ENCODE peak calls at places on chromosome 20, in six cellular contexts. One of them, this sample, is unnamed.
A peak's percentile ranks its signal among the peaks of the same experiment; 100 is the strongest.

GRCh38 chr20:59013959-59014608 is 5.1 kb upstream of the TUBB1 start:
- DNase-seq in IMR-90: peak; percentile 81
- DNase-seq in trophoblast cell: peak; percentile 61
- DNase-seq in neuronal stem cell: no peak
- DNase-seq in H1: peak; percentile 27
- DNase-seq in H9: no peak
- DNase-seq in this sample: no peak

GRCh38 chr20:17761612-17762011 is 61.8 kb downstream of the BANF2 start:
- DNase-seq in neuronal stem cell: no peak
- DNase-seq in trophoblast cell: no peak
- DNase-seq in IMR-90: no peak
- DNase-seq in H1: no peak
- DNase-seq in H9: peak; percentile 55
- DNase-seq in this sample: no peak

GRCh38 chr20:11682285-11682684 is 235.4 kb upstream of the BTBD3 start:
- DNase-seq in IMR-90: no peak
- DNase-seq in H9: no peak
- DNase-seq in trophoblast cell: no peak
- DNase-seq in neuronal stem cell: no peak
- DNase-seq in H1: no peak
- DNase-seq in this sample: no peak

GRCh38 chr20:52974155-52974554 is 2.0 kb downstream of the TSHZ2 start:
- DNase-seq in H9: no peak
- DNase-seq in IMR-90: no peak
- DNase-seq in neuronal stem cell: no peak
- DNase-seq in trophoblast cell: no peak
- DNase-seq in H1: no peak
- DNase-seq in this sample: no peak

GRCh38 chr20:24732599-24732998 is 216.5 kb upstream of the CST7 start:
- DNase-seq in IMR-90: no peak
- DNase-seq in neuronal stem cell: no peak
- DNase-seq in H9: no peak
- DNase-seq in trophoblast cell: no peak
- DNase-seq in H1: peak; percentile 19
- DNase-seq in this sample: no peak

GRCh38 chr20:57092112-57092899 is 174.1 kb downstream of the BMP7 start:
- DNase-seq in H9: peak; percentile 85
- DNase-seq in neuronal stem cell: peak; percentile 64
- DNase-seq in trophoblast cell: peak; percentile 76
- DNase-seq in H1: peak; percentile 89
- DNase-seq in IMR-90: peak; percentile 26
- DNase-seq in this sample: peak; percentile 61

GRCh38 chr20:4869290-4870193 is 131.8 kb downstream of the SLC23A2 start:
- DNase-seq in H1: no peak
- DNase-seq in trophoblast cell: peak; percentile 22
- DNase-seq in neuronal stem cell: no peak
- DNase-seq in IMR-90: peak; percentile 86
- DNase-seq in H9: no peak
- DNase-seq in this sample: peak; percentile 90

GRCh38 chr20:16505894-16506293 is 67.4 kb downstream of the KIF16B start:
- DNase-seq in trophoblast cell: no peak
- DNase-seq in IMR-90: no peak
- DNase-seq in H1: no peak
- DNase-seq in H9: no peak
- DNase-seq in neuronal stem cell: no peak
- DNase-seq in this sample: no peak

GRCh38 chr20:58891076-58891685 is 38.7 kb downstream of the GNAS start:
- DNase-seq in H9: peak; percentile 76
- DNase-seq in IMR-90: peak; percentile 52
- DNase-seq in neuronal stem cell: peak; percentile 85
- DNase-seq in trophoblast cell: peak; percentile 71
- DNase-seq in H1: peak; percentile 69
- DNase-seq in this sample: peak; percentile 80

GRCh38 chr20:51460569-51461265 is 81.8 kb downstream of the NFATC2 start:
- DNase-seq in H1: no peak
- DNase-seq in trophoblast cell: peak; percentile 27
- DNase-seq in H9: no peak
- DNase-seq in IMR-90: no peak
- DNase-seq in neuronal stem cell: no peak
- DNase-seq in this sample: no peak
- H2AK5ac ChIP-seq in H1: no peak overlapping the region
- H2AK5ac ChIP-seq in trophoblast cell: no peak overlapping the region
- H2AK5ac ChIP-seq in H9: no peak overlapping the region
- H2AK5ac ChIP-seq in IMR-90: no peak overlapping the region
- H2AK5ac ChIP-seq in neuronal stem cell: no peak overlapping the region
- H2AK5ac ChIP-seq in this sample: no peak overlapping the region

GRCh38 chr20:20731945-20732296 is 19.5 kb upstream of the RALGAPA2 start:
- DNase-seq in H1: no peak
- DNase-seq in neuronal stem cell: no peak
- DNase-seq in H9: no peak
- DNase-seq in trophoblast cell: peak; percentile 65
- DNase-seq in IMR-90: no peak
- DNase-seq in this sample: no peak

GRCh38 chr20:20734475-20734948 is 22.1 kb upstream of the RALGAPA2 start:
- DNase-seq in neuronal stem cell: no peak
- DNase-seq in trophoblast cell: no peak
- DNase-seq in H9: no peak
- DNase-seq in H1: no peak
- DNase-seq in IMR-90: no peak
- DNase-seq in this sample: no peak

GRCh38 chr20:20731000-20731944 is 18.8 kb upstream of the RALGAPA2 start:
- DNase-seq in H9: no peak
- DNase-seq in trophoblast cell: no peak
- DNase-seq in IMR-90: no peak
- DNase-seq in H1: no peak
- DNase-seq in neuronal stem cell: no peak
- DNase-seq in this sample: no peak

GRCh38 chr20:20733943-20734342 is 21.5 kb upstream of the RALGAPA2 start:
- DNase-seq in neuronal stem cell: no peak
- DNase-seq in H9: no peak
- DNase-seq in trophoblast cell: no peak
- DNase-seq in IMR-90: no peak
- DNase-seq in H1: no peak
- DNase-seq in this sample: no peak

GRCh38 chr20:20732641-20733040 is 20.2 kb upstream of the RALGAPA2 start:
- DNase-seq in H1: no peak
- DNase-seq in trophoblast cell: no peak
- DNase-seq in neuronal stem cell: no peak
- DNase-seq in H9: no peak
- DNase-seq in IMR-90: no peak
- DNase-seq in this sample: no peak
- H2BK5ac ChIP-seq in H1: no peak overlapping the region
- H2BK5ac ChIP-seq in trophoblast cell: no peak overlapping the region
- H2BK5ac ChIP-seq in neuronal stem cell: no peak overlapping the region
- H2BK5ac ChIP-seq in H9: no peak overlapping the region
- H2BK5ac ChIP-seq in IMR-90: no peak overlapping the region
- H2BK5ac ChIP-seq in this sample: no peak overlapping the region

DNA sequence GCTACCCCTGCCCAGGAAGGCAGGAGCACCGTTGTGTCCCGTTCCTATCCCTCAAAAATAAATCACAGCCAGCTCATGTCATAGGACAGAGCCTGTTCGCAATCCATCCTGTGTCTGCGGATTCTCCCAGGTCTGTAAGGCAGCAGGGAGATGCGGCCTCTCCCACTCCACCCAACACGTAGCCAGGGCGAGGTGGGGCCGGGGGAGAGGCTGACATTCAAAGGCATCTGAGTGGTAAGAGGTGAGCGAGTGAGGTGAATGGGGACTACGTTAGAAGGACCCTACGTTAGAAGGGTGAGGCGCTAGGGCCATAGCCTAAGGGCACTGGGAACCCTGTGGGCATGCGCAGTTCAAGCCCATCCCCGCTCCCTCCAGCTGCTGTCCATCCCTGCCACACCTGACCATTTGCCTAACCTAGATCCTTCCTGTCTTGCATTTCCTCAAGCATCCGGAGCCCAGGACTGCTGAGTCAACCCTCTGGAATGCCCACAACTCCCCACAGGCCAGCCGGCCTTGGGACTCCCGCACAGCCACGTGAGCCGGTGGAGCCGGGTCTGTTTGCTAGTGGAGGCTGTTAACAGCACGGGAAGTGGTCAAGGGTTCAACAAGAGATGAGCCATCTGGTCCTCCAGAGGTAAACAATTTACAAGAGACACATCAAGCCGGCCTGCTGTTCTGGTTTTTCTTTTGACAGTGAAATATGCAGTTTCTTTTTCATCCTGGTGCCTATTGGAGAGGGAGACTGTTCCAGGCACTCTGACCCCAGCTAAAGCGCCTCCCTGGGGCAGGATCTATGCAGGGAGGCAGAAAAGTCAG is 45.9 kb downstream of the RIPOR3 start:
- DNase-seq in IMR-90: peak; percentile 100
- DNase-seq in H9: peak; percentile 99
- DNase-seq in neuronal stem cell: no peak
- DNase-seq in H1: peak; percentile 77
- DNase-seq in trophoblast cell: peak; percentile 94
- DNase-seq in this sample: peak; percentile 100
- H2AK5ac ChIP-seq in IMR-90: peak overlapping the region; percentile 100
- H2AK5ac ChIP-seq in H9: no peak overlapping the region
- H2AK5ac ChIP-seq in neuronal stem cell: peak overlapping the region; percentile 36
- H2AK5ac ChIP-seq in H1: peak overlapping the region; percentile 95
- H2AK5ac ChIP-seq in trophoblast cell: no peak overlapping the region
- H2AK5ac ChIP-seq in this sample: peak overlapping the region; percentile 88

GRCh38 chr20:47506850-47507249 is 5.2 kb downstream of the NCOA3 start:
- DNase-seq in neuronal stem cell: no peak
- DNase-seq in trophoblast cell: no peak
- DNase-seq in H9: peak; percentile 0
- DNase-seq in H1: no peak
- DNase-seq in IMR-90: no peak
- DNase-seq in this sample: no peak
- H2BK5ac ChIP-seq in neuronal stem cell: no peak overlapping the region
- H2BK5ac ChIP-seq in trophoblast cell: no peak overlapping the region
- H2BK5ac ChIP-seq in H9: no peak overlapping the region
- H2BK5ac ChIP-seq in H1: no peak overlapping the region
- H2BK5ac ChIP-seq in IMR-90: no peak overlapping the region
- H2BK5ac ChIP-seq in this sample: no peak overlapping the region

DNA sequence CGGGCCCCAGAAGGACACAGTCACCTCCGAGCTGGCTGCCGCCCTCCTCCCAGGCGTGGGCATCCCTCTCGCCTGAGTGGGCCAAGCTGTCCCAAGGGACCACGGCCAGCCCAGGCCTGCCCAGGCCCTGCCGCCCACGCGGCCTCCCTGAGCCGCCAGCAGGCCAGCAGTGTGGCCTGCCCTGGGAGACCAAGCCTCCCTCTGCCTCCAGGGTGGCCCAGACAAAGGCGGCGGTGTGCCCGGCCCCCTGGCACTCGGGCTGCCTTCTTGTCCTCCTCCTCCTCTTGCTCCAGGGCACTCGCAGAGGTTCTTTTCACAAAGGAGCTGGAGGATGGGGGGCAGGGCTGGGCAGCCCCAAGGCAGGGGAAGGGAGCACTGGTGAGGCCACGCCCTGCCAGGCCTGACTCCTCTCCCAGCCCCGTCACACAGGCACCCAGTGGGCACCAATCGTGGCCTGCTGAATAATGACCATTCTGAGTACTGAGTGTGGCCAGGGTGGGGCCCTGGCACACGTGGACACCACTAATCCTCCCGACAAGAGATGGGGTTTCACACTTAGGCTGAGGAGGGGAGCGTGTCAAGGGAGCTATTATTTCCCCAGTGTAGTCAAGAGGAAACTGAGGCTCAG is 25.3 kb downstream of the NOL4L start:
- DNase-seq in neuronal stem cell: no peak
- DNase-seq in IMR-90: no peak
- DNase-seq in H1: no peak
- DNase-seq in trophoblast cell: peak; percentile 18
- DNase-seq in H9: no peak
- DNase-seq in this sample: no peak
- H2AK5ac ChIP-seq in neuronal stem cell: peak overlapping the region; percentile 96
- H2AK5ac ChIP-seq in IMR-90: no peak overlapping the region
- H2AK5ac ChIP-seq in H1: no peak overlapping the region
- H2AK5ac ChIP-seq in trophoblast cell: no peak overlapping the region
- H2AK5ac ChIP-seq in H9: no peak overlapping the region
- H2AK5ac ChIP-seq in this sample: no peak overlapping the region

GRCh38 chr20:32109392-32110172 is at the start of gene TM9SF4:
- DNase-seq in IMR-90: peak; percentile 94
- DNase-seq in H9: peak; percentile 96
- DNase-seq in trophoblast cell: peak; percentile 98
- DNase-seq in H1: peak; percentile 95
- DNase-seq in neuronal stem cell: peak; percentile 94
- DNase-seq in this sample: peak; percentile 98
- H2BK5ac ChIP-seq in IMR-90: peak within 1 kb of the TSS; percentile 99
- H2BK5ac ChIP-seq in H9: peak within 1 kb of the TSS; percentile 93
- H2BK5ac ChIP-seq in trophoblast cell: peak within 1 kb of the TSS; percentile 98
- H2BK5ac ChIP-seq in H1: peak within 1 kb of the TSS; percentile 100
- H2BK5ac ChIP-seq in neuronal stem cell: peak within 1 kb of the TSS; percentile 84
- H2BK5ac ChIP-seq in this sample: peak within 1 kb of the TSS; percentile 78

GRCh38 chr20:46683939-46684750 is 5.1 kb downstream of the TP53RK start:
- DNase-seq in neuronal stem cell: peak; percentile 45
- DNase-seq in H9: peak; percentile 83
- DNase-seq in H1: peak; percentile 79
- DNase-seq in trophoblast cell: peak; percentile 83
- DNase-seq in IMR-90: peak; percentile 80
- DNase-seq in this sample: peak; percentile 62
- H2AK5ac ChIP-seq in neuronal stem cell: no peak overlapping the region
- H2AK5ac ChIP-seq in H9: no peak overlapping the region
- H2AK5ac ChIP-seq in H1: no peak overlapping the region
- H2AK5ac ChIP-seq in trophoblast cell: no peak overlapping the region
- H2AK5ac ChIP-seq in IMR-90: peak overlapping the region; percentile 87
- H2AK5ac ChIP-seq in this sample: no peak overlapping the region